ENCODE peak calls at places on chromosomes 16 and 17, in six cellular contexts. One of them, this sample, is unnamed.

GRCh38 chr17:80112471-80113032 is 11.2 kb downstream of the GAA start:
- DNase-seq in testis: no peak
- DNase-seq in GM06990: no peak
- DNase-seq in dorsolateral prefrontal cortex: no peak
- DNase-seq in HAP-1: no peak
- DNase-seq in effector memory CD4-positive, alpha-beta T cell: no peak
- DNase-seq in this sample: no peak

GRCh38 chr16:2039286-2040030 is 8.2 kb downstream of the NTHL1 start:
- DNase-seq in testis: peak; percentile 90
- DNase-seq in HAP-1: no peak
- DNase-seq in GM06990: no peak
- DNase-seq in dorsolateral prefrontal cortex: no peak
- DNase-seq in effector memory CD4-positive, alpha-beta T cell: no peak
- DNase-seq in this sample: no peak

GRCh38 chr16:51544850-51545467 is 393.9 kb upstream of the SALL1 start:
- DNase-seq in testis: no peak
- DNase-seq in GM06990: no peak
- DNase-seq in HAP-1: peak; percentile 36
- DNase-seq in dorsolateral prefrontal cortex: no peak
- DNase-seq in effector memory CD4-positive, alpha-beta T cell: no peak
- DNase-seq in this sample: no peak

GRCh38 chr17:77749316-77749715 is 209.2 kb upstream of the TNRC6C start:
- DNase-seq in HAP-1: no peak
- DNase-seq in GM06990: no peak
- DNase-seq in dorsolateral prefrontal cortex: no peak
- DNase-seq in effector memory CD4-positive, alpha-beta T cell: no peak
- DNase-seq in testis: no peak
- DNase-seq in this sample: no peak

GRCh38 chr16:728890-729744 is 2.2 kb downstream of the HAGHL start:
- DNase-seq in dorsolateral prefrontal cortex: no peak
- DNase-seq in GM06990: peak; percentile 28
- DNase-seq in effector memory CD4-positive, alpha-beta T cell: no peak
- DNase-seq in HAP-1: peak; percentile 47
- DNase-seq in testis: no peak
- DNase-seq in this sample: no peak

GRCh38 chr17:50468120-50469004 is at the start of gene CHAD:
- DNase-seq in GM06990: no peak
- DNase-seq in effector memory CD4-positive, alpha-beta T cell: no peak
- DNase-seq in dorsolateral prefrontal cortex: no peak
- DNase-seq in HAP-1: no peak
- DNase-seq in testis: no peak
- DNase-seq in this sample: no peak

GRCh38 chr17:376936-377863 is 24.6 kb upstream of the RPH3AL start:
- DNase-seq in testis: no peak
- DNase-seq in GM06990: no peak
- DNase-seq in effector memory CD4-positive, alpha-beta T cell: no peak
- DNase-seq in dorsolateral prefrontal cortex: no peak
- DNase-seq in HAP-1: no peak
- DNase-seq in this sample: no peak

GRCh38 chr16:11748023-11748403 is 5.4 kb upstream of the TXNDC11 start:
- DNase-seq in testis: no peak
- DNase-seq in GM06990: no peak
- DNase-seq in HAP-1: no peak
- DNase-seq in dorsolateral prefrontal cortex: no peak
- DNase-seq in effector memory CD4-positive, alpha-beta T cell: no peak
- DNase-seq in this sample: no peak

GRCh38 chr16:66065869-66066403 is 300.6 kb upstream of the CDH5 start:
- DNase-seq in testis: no peak
- DNase-seq in GM06990: no peak
- DNase-seq in dorsolateral prefrontal cortex: no peak
- DNase-seq in HAP-1: no peak
- DNase-seq in effector memory CD4-positive, alpha-beta T cell: no peak
- DNase-seq in this sample: no peak

GRCh38 chr17:80142929-80143328 is 4.0 kb downstream of the EIF4A3 start:
- DNase-seq in effector memory CD4-positive, alpha-beta T cell: no peak
- DNase-seq in testis: no peak
- DNase-seq in dorsolateral prefrontal cortex: no peak
- DNase-seq in HAP-1: no peak
- DNase-seq in GM06990: no peak
- DNase-seq in this sample: no peak

GRCh38 chr17:41678907-41679739 is 9.6 kb upstream of the EIF1 start:
- DNase-seq in testis: no peak
- DNase-seq in effector memory CD4-positive, alpha-beta T cell: peak; percentile 58
- DNase-seq in GM06990: peak; percentile 50
- DNase-seq in HAP-1: no peak
- DNase-seq in dorsolateral prefrontal cortex: no peak
- DNase-seq in this sample: peak; percentile 63

GRCh38 chr17:7001562-7001961 is 5.7 kb downstream of the ALOX12 start:
- DNase-seq in HAP-1: peak; percentile 67
- DNase-seq in GM06990: peak; percentile 59
- DNase-seq in dorsolateral prefrontal cortex: no peak
- DNase-seq in testis: no peak
- DNase-seq in effector memory CD4-positive, alpha-beta T cell: peak; percentile 37
- DNase-seq in this sample: peak; percentile 59

GRCh38 chr16:57392694-57393093 is 11.9 kb upstream of the CCL17 start:
- DNase-seq in GM06990: no peak
- DNase-seq in dorsolateral prefrontal cortex: no peak
- DNase-seq in effector memory CD4-positive, alpha-beta T cell: no peak
- DNase-seq in testis: no peak
- DNase-seq in HAP-1: no peak
- DNase-seq in this sample: no peak

GRCh38 chr16:66928702-66929388 is 3.5 kb upstream of the RRAD start:
- DNase-seq in testis: peak; percentile 50
- DNase-seq in dorsolateral prefrontal cortex: no peak
- DNase-seq in effector memory CD4-positive, alpha-beta T cell: no peak
- DNase-seq in HAP-1: peak; percentile 63
- DNase-seq in GM06990: no peak
- DNase-seq in this sample: no peak

GRCh38 chr17:62627219-62627903 is at the start of gene MRC2:
- DNase-seq in dorsolateral prefrontal cortex: no peak
- DNase-seq in GM06990: peak; percentile 53
- DNase-seq in effector memory CD4-positive, alpha-beta T cell: no peak
- DNase-seq in testis: peak; percentile 73
- DNase-seq in HAP-1: peak; percentile 88
- DNase-seq in this sample: peak; percentile 68

GRCh38 chr17:62627904-62628603 is 584 bp downstream of the MRC2 start:
- DNase-seq in GM06990: peak; percentile 52
- DNase-seq in testis: peak; percentile 55
- DNase-seq in HAP-1: peak; percentile 62
- DNase-seq in effector memory CD4-positive, alpha-beta T cell: no peak
- DNase-seq in dorsolateral prefrontal cortex: no peak
- DNase-seq in this sample: peak; percentile 55

GRCh38 chr17:62625184-62625869 is 2.1 kb upstream of the MRC2 start:
- DNase-seq in dorsolateral prefrontal cortex: no peak
- DNase-seq in GM06990: no peak
- DNase-seq in effector memory CD4-positive, alpha-beta T cell: no peak
- DNase-seq in testis: no peak
- DNase-seq in HAP-1: no peak
- DNase-seq in this sample: no peak

GRCh38 chr17:62625870-62626200 is 1.6 kb upstream of the MRC2 start:
- DNase-seq in testis: no peak
- DNase-seq in dorsolateral prefrontal cortex: no peak
- DNase-seq in GM06990: no peak
- DNase-seq in HAP-1: no peak
- DNase-seq in effector memory CD4-positive, alpha-beta T cell: no peak
- DNase-seq in this sample: no peak

GRCh38 chr17:62626719-62627218 is 701 bp upstream of the MRC2 start:
- DNase-seq in testis: peak; percentile 53
- DNase-seq in effector memory CD4-positive, alpha-beta T cell: no peak
- DNase-seq in GM06990: no peak
- DNase-seq in HAP-1: peak; percentile 85
- DNase-seq in dorsolateral prefrontal cortex: no peak
- DNase-seq in this sample: no peak
- H3K27me3 ChIP-seq in testis: no peaks in the 10 kb centered on the region
- H3K27me3 ChIP-seq in effector memory CD4-positive, alpha-beta T cell: no peaks in the 10 kb centered on the region
- H3K27me3 ChIP-seq in GM06990: no peaks in the 10 kb centered on the region
- H3K27me3 ChIP-seq in HAP-1: no peaks in the 10 kb centered on the region
- H3K27me3 ChIP-seq in dorsolateral prefrontal cortex: peaks cover 5% of the 10 kb centered on the region
- H3K27me3 ChIP-seq in this sample: no peaks in the 10 kb centered on the region

GRCh38 chr16:86504315-86505184 is 5.8 kb upstream of the FOXF1 start:
- DNase-seq in effector memory CD4-positive, alpha-beta T cell: no peak
- DNase-seq in GM06990: no peak
- DNase-seq in dorsolateral prefrontal cortex: no peak
- DNase-seq in HAP-1: no peak
- DNase-seq in testis: no peak
- DNase-seq in this sample: no peak
- H3K27me3 ChIP-seq in effector memory CD4-positive, alpha-beta T cell: peaks cover 65% of the 10 kb centered on the region
- H3K27me3 ChIP-seq in GM06990: peaks cover 14% of the 10 kb centered on the region
- H3K27me3 ChIP-seq in dorsolateral prefrontal cortex: peaks cover 86% of the 10 kb centered on the region
- H3K27me3 ChIP-seq in HAP-1: peaks cover 97% of the 10 kb centered on the region
- H3K27me3 ChIP-seq in testis: no peaks in the 10 kb centered on the region
- H3K27me3 ChIP-seq in this sample: peaks cover 94% of the 10 kb centered on the region

GRCh38 chr17:34620458-34620857 is 41.1 kb downstream of the TMEM132E start:
- DNase-seq in dorsolateral prefrontal cortex: no peak
- DNase-seq in testis: no peak
- DNase-seq in effector memory CD4-positive, alpha-beta T cell: no peak
- DNase-seq in HAP-1: no peak
- DNase-seq in GM06990: no peak
- DNase-seq in this sample: no peak

GRCh38 chr17:34624767-34625389 is 45.5 kb downstream of the TMEM132E start:
- DNase-seq in dorsolateral prefrontal cortex: no peak
- DNase-seq in effector memory CD4-positive, alpha-beta T cell: no peak
- DNase-seq in testis: no peak
- DNase-seq in GM06990: no peak
- DNase-seq in HAP-1: no peak
- DNase-seq in this sample: no peak

GRCh38 chr17:34619687-34620217 is 40.4 kb downstream of the TMEM132E start:
- DNase-seq in GM06990: no peak
- DNase-seq in testis: no peak
- DNase-seq in dorsolateral prefrontal cortex: no peak
- DNase-seq in effector memory CD4-positive, alpha-beta T cell: no peak
- DNase-seq in HAP-1: no peak
- DNase-seq in this sample: no peak

GRCh38 chr17:34623856-34624766 is 44.7 kb downstream of the TMEM132E start:
- DNase-seq in GM06990: no peak
- DNase-seq in effector memory CD4-positive, alpha-beta T cell: no peak
- DNase-seq in HAP-1: no peak
- DNase-seq in testis: no peak
- DNase-seq in dorsolateral prefrontal cortex: no peak
- DNase-seq in this sample: no peak

DNA sequence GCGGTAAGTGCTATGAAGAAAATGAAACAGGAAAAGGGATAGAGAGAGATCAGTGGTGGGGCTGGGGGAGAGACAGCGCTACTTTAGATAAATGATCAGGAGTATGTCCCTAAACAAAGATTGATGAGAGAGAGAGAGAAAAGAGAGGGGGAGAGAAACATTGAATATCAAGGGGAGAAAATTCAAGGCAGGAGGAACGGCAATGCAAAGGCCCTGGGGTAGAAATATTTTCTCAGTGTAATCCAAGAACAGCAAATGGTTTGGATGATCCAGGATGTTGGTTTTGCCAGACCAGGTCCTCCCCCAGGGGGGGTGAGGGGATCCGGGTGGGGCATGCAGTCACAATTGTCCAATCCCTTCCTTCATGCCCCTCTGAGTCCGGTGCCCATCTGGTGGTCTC is 43.5 kb downstream of the TMEM132E start:
- DNase-seq in effector memory CD4-positive, alpha-beta T cell: no peak
- DNase-seq in dorsolateral prefrontal cortex: no peak
- DNase-seq in HAP-1: no peak
- DNase-seq in testis: no peak
- DNase-seq in GM06990: no peak
- DNase-seq in this sample: no peak
- H3K27me3 ChIP-seq in effector memory CD4-positive, alpha-beta T cell: peaks cover 13% of the 10 kb centered on the region
- H3K27me3 ChIP-seq in dorsolateral prefrontal cortex: no peaks in the 10 kb centered on the region
- H3K27me3 ChIP-seq in HAP-1: peaks cover 23% of the 10 kb centered on the region
- H3K27me3 ChIP-seq in testis: no peaks in the 10 kb centered on the region
- H3K27me3 ChIP-seq in GM06990: no peaks in the 10 kb centered on the region
- H3K27me3 ChIP-seq in this sample: peaks cover 14% of the 10 kb centered on the region

DNA sequence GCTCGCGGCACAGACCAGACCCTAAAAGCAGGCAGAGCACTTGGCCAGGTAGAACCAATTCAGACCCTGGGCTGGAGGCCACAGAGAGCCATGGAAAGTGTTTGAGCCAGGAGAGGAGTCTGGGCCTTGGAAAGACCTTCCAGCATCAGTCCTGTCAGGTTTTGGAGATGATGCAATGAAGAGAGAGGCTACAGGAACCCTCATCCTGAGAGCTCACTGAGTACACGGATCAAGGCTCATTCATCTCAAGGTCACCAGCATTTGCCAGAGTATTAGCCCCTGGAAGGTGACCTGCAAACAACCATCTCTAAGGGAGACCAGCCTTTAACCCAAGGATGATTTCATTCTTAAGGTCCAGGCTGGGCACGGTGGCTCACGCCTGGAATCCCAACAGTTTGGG is 27.8 kb downstream of the TLE7 start:
- DNase-seq in dorsolateral prefrontal cortex: no peak
- DNase-seq in testis: no peak
- DNase-seq in HAP-1: no peak
- DNase-seq in GM06990: no peak
- DNase-seq in effector memory CD4-positive, alpha-beta T cell: no peak
- DNase-seq in this sample: no peak
- H3K27me3 ChIP-seq in dorsolateral prefrontal cortex: no peaks in the 10 kb centered on the region
- H3K27me3 ChIP-seq in testis: no peaks in the 10 kb centered on the region
- H3K27me3 ChIP-seq in HAP-1: peaks cover 29% of the 10 kb centered on the region
- H3K27me3 ChIP-seq in GM06990: peaks cover 3% of the 10 kb centered on the region
- H3K27me3 ChIP-seq in effector memory CD4-positive, alpha-beta T cell: peaks cover 4% of the 10 kb centered on the region
- H3K27me3 ChIP-seq in this sample: no peaks in the 10 kb centered on the region

DNA sequence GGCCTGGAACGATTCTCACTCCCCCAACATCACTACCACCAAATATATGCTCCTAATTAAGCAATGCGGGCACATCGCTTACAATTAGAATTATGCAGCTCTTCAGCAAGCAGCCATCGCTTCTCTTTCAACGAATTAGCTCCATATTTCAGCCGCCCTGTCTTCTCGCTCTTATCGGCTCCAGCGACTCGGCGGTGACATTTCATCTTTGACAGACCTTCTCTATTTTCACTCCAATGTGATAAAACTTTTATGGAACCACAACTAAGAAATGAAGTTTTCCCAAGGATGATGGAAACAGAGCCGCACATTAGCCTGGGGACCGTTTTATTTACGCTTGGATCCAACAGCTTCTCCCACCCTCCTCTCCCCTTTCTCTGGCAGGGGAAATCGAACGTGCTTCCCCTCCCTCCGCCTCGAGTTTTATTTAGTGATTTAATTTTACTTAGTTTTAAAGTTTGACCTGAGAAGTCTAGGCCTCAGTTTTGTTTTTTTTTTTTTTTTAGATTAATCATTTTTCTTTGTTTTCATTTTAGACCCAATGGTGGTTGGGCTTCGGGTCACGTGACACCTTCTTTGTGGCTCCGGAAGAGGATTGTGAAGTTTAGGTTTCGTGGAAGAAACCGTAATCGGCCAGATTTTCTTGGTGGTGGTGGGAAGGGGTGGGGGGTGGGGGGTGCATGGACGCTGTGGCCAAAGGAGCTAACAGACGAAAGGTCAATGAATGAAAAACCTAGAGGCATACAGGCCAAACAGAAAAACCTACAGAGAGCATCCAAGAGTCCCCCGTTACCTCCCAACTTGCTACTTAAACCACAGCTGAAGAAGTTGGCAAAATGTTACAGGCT is 3.2 kb upstream of the HOXB2 start:
- DNase-seq in HAP-1: peak; percentile 69
- DNase-seq in GM06990: no peak
- DNase-seq in testis: no peak
- DNase-seq in effector memory CD4-positive, alpha-beta T cell: peak; percentile 36
- DNase-seq in dorsolateral prefrontal cortex: no peak
- DNase-seq in this sample: peak; percentile 73
- H3K27me3 ChIP-seq in HAP-1: no peaks in the 10 kb centered on the region
- H3K27me3 ChIP-seq in GM06990: no peaks in the 10 kb centered on the region
- H3K27me3 ChIP-seq in testis: no peaks in the 10 kb centered on the region
- H3K27me3 ChIP-seq in effector memory CD4-positive, alpha-beta T cell: no peaks in the 10 kb centered on the region
- H3K27me3 ChIP-seq in dorsolateral prefrontal cortex: peaks cover 70% of the 10 kb centered on the region
- H3K27me3 ChIP-seq in this sample: no peaks in the 10 kb centered on the region

GRCh38 chr16:73713817-73714495 is 582.7 kb upstream of the PSMD7 start:
- DNase-seq in HAP-1: peak; percentile 79
- DNase-seq in GM06990: no peak
- DNase-seq in effector memory CD4-positive, alpha-beta T cell: no peak
- DNase-seq in dorsolateral prefrontal cortex: peak; percentile 52
- DNase-seq in testis: peak; percentile 55
- DNase-seq in this sample: no peak
- H3K27me3 ChIP-seq in HAP-1: no peaks in the 10 kb centered on the region
- H3K27me3 ChIP-seq in GM06990: no peaks in the 10 kb centered on the region
- H3K27me3 ChIP-seq in effector memory CD4-positive, alpha-beta T cell: no peaks in the 10 kb centered on the region
- H3K27me3 ChIP-seq in dorsolateral prefrontal cortex: no peaks in the 10 kb centered on the region
- H3K27me3 ChIP-seq in testis: no peaks in the 10 kb centered on the region
- H3K27me3 ChIP-seq in this sample: no peaks in the 10 kb centered on the region